ENCODE peak calls at places on chromosomes 3 and 15, in seven cellular contexts. R, E, O, S, U, T and C are unnamed samples.

GRCh38 chr3:166900866-166901577 is 479.1 kb downstream of the ZBBX start:
- DNase-seq in R (no peak), E (no peak), O (no peak), S (no peak), U (no peak), T (no peak), C (no peak)

GRCh38 chr3:40680685-40681657 is 156.2 kb downstream of the ZNF621 start:
- DNase-seq in R (no peak), E (no peak), O (no peak), S (no peak), U (no peak), T (no peak), C (no peak)

GRCh38 chr3:23648326-23648964 is 157.3 kb upstream of the UBE2E1 start:
- DNase-seq in R (peak; percentile 52), E (no peak), O (peak; percentile 72), S (peak; percentile 58), U (peak; percentile 66), T (peak; percentile 26), C (no peak)

GRCh38 chr3:139121513-139122220 is 77.0 kb upstream of the PRR23C start:
- DNase-seq in R (peak; percentile 45), E (no peak), O (peak; percentile 48), S (peak; percentile 73), U (no peak), T (no peak), C (peak; percentile 30)

GRCh38 chr3:59782664-59783063 is 732.8 kb upstream of the CFAP20DC start:
- DNase-seq in R (no peak), E (no peak), O (no peak), S (no peak), U (no peak), T (no peak), C (no peak)

GRCh38 chr15:59104912-59105732 is at the start of gene CCNB2:
- DNase-seq in R (peak; percentile 92), E (peak; percentile 96), O (peak; percentile 98), S (peak; percentile 94), U (peak; percentile 97), T (peak; percentile 93), C (peak; percentile 93)

GRCh38 chr3:175311404-175311803 is 452.3 kb downstream of the NAALADL2 start:
- DNase-seq in R (no peak), E (no peak), O (no peak), S (no peak), U (no peak), T (no peak), C (no peak)

GRCh38 chr3:158532099-158532734 is 38.8 kb upstream of the MLF1 start:
- DNase-seq in R (peak; percentile 42), E (peak; percentile 50), O (peak; percentile 67), S (peak; percentile 70), U (peak; percentile 36), T (peak; percentile 72), C (no peak)

GRCh38 chr3:14452676-14453367 is 50.4 kb downstream of the SLC6A6 start:
- DNase-seq in R (peak; percentile 99), E (no peak), O (peak; percentile 96), S (peak; percentile 98), U (no peak), T (peak; percentile 100), C (peak; percentile 97)

GRCh38 chr15:100727291-100727851 is 125.0 kb downstream of the ASB7 start:
- DNase-seq in R (peak; percentile 57), E (no peak), O (no peak), S (no peak), U (no peak), T (no peak), C (peak; percentile 39)

GRCh38 chr15:74833376-74834107 is 7.1 kb downstream of the CPLX3 start:
- DNase-seq in R (no peak), E (no peak), O (no peak), S (no peak), U (no peak), T (no peak), C (no peak)
- H3K9ac ChIP-seq in R (no peak overlapping the region), E (no peak overlapping the region), O (no peak overlapping the region), S (no peak overlapping the region), U (no peak overlapping the region), T (no peak overlapping the region), C (no peak overlapping the region)

GRCh38 chr15:96416934-96417759 is 86.6 kb downstream of the NR2F2 start:
- DNase-seq in R (peak; percentile 9), E (peak; percentile 83), O (peak; percentile 40), S (peak; percentile 4), U (peak; percentile 63), T (peak; percentile 47), C (peak; percentile 81)
- H3K9ac ChIP-seq in R (no peak overlapping the region), E (no peak overlapping the region), O (no peak overlapping the region), S (no peak overlapping the region), U (no peak overlapping the region), T (peak overlapping the region; percentile 12), C (peak overlapping the region; percentile 17)

GRCh38 chr3:107950413-107950812 is 140.4 kb downstream of the CD47 start:
- DNase-seq in R (no peak), E (no peak), O (no peak), S (no peak), U (no peak), T (no peak), C (no peak)

GRCh38 chr3:107954845-107955244 is 136.0 kb downstream of the CD47 start:
- DNase-seq in R (no peak), E (no peak), O (no peak), S (no peak), U (no peak), T (no peak), C (no peak)

GRCh38 chr3:107947203-107947602 is 143.6 kb downstream of the CD47 start:
- DNase-seq in R (no peak), E (no peak), O (no peak), S (no peak), U (no peak), T (no peak), C (no peak)

GRCh38 chr3:107953707-107954106 is 137.1 kb downstream of the CD47 start:
- DNase-seq in R (no peak), E (no peak), O (no peak), S (no peak), U (no peak), T (no peak), C (no peak)

GRCh38 chr3:107951111-107951510 is 139.7 kb downstream of the CD47 start:
- DNase-seq in R (no peak), E (no peak), O (no peak), S (no peak), U (no peak), T (no peak), C (no peak)
- H3K9ac ChIP-seq in R (no peak overlapping the region), E (no peak overlapping the region), O (no peak overlapping the region), S (no peak overlapping the region), U (no peak overlapping the region), T (no peak overlapping the region), C (no peak overlapping the region)

DNA sequence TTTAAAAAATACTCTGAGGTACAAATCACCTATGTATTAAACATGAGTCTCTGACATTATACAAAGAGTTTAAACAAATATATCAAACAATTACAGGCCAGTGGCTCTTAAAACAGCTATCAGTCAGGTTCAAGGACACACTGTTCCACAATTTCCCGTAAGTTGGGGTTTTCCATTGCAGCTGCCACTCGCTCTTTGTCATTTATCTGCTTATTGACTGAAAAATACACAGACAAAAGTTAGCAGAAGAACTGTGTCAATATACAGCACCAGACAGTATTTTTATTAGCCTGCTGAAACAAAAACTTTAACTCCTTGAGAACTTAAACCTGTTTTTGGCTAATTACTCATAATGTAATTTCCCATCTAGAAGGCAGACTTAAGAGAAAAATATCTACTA is 20.8 kb downstream of the CIAO2A start:
- DNase-seq in R (no peak), E (no peak), O (no peak), S (no peak), U (no peak), T (peak; percentile 60), C (no peak)
- H3K9ac ChIP-seq in R (no peak overlapping the region), E (no peak overlapping the region), O (no peak overlapping the region), S (no peak overlapping the region), U (no peak overlapping the region), T (no peak overlapping the region), C (no peak overlapping the region)

DNA sequence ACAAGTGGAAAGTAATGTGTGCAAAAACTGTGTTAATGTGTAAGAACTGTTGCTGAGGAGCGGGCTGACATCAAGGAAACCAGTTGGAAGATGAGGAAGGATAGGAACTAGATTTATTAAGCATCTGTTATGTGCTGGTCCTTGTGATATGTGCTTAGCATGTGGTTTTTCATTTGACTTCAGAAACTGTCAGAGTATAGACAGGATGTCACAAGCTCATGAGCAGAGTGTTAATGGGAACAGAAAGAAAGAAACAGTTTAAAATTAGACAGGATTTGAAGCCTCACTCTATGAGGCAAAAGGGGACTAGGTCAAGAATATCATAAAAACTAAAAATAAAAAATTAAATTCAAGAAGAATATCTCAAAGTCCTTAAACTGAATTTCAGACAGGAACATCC is 270.6 kb upstream of the DPPA4 start:
- DNase-seq in R (no peak), E (no peak), O (no peak), S (no peak), U (no peak), T (no peak), C (no peak)
- H3K9ac ChIP-seq in R (no peak overlapping the region), E (no peak overlapping the region), O (no peak overlapping the region), S (no peak overlapping the region), U (no peak overlapping the region), T (no peak overlapping the region), C (no peak overlapping the region)